ENCODE peak calls at places on chromosomes 2 and 18, in six cellular contexts. Z is CD8-positive, alpha-beta T cell; M is tibial nerve; T is psoas muscle; G is left ventricle myocardium inferior; L is transverse colon. J is an unnamed sample. For H3K4me1, the result is how much of the 10 kb centered on the place peaks cover.

GRCh38 chr2:164739966-164740365 is 101.7 kb downstream of the COBLL1 start:
- DNase-seq in M (no peak), T (no peak), L (no peak), G (no peak), Z (no peak), J (no peak)

GRCh38 chr18:3603460-3604259 is 153.7 kb downstream of the TGIF1 start:
- DNase-seq in Z (no peak), L (no peak), T (no peak), G (no peak), M (no peak), J (no peak)

GRCh38 chr18:39460136-39460535 is 1894.5 kb upstream of the CELF4 start:
- DNase-seq in Z (no peak), T (no peak), L (no peak), G (no peak), M (no peak), J (no peak)

GRCh38 chr2:206873426-206873825 is 65.9 kb upstream of the CPO start:
- DNase-seq in G (no peak), M (no peak), L (no peak), Z (no peak), T (no peak), J (no peak)

GRCh38 chr2:189698020-189698887 is 23.8 kb downstream of the ANKAR start:
- DNase-seq in M (no peak), G (no peak), Z (no peak), L (peak), T (no peak), J (peak)

GRCh38 chr18:24930974-24931373 is 421.0 kb downstream of the ZNF521 start:
- DNase-seq in L (no peak), M (no peak), G (no peak), T (no peak), Z (no peak), J (no peak)

GRCh38 chr2:25539141-25539540 is 134.2 kb downstream of the DTNB start:
- DNase-seq in T (no peak), M (no peak), Z (no peak), G (no peak), L (no peak), J (no peak)

GRCh38 chr18:58529714-58530354 is 99.1 kb downstream of the ALPK2 start:
- DNase-seq in T (peak), Z (peak), L (peak), G (peak), M (peak), J (no peak)

GRCh38 chr2:168935810-168936581 is 34.9 kb downstream of the G6PC2 start:
- DNase-seq in G (no peak), T (no peak), M (no peak), Z (no peak), L (no peak), J (no peak)

GRCh38 chr2:236633764-236634163 is 64.1 kb downstream of the ACKR3 start:
- DNase-seq in Z (peak), L (no peak), M (no peak), T (no peak), G (no peak), J (no peak)

GRCh38 chr2:169977510-169977909 is 150.3 kb downstream of the UBR3 start:
- DNase-seq in T (no peak), M (no peak), Z (no peak), G (no peak), L (no peak), J (no peak)

GRCh38 chr2:108943067-108943350 is 46.0 kb downstream of the EDAR start:
- DNase-seq in T (no peak), M (no peak), L (no peak), Z (no peak), G (no peak), J (no peak)

GRCh38 chr2:1546901-1547300 is 133.6 kb downstream of the TPO start:
- DNase-seq in T (no peak), L (no peak), Z (no peak), M (no peak), G (no peak), J (no peak)

GRCh38 chr2:238947243-238947760 is 99.4 kb downstream of the TWIST2 start:
- DNase-seq in T (no peak), Z (no peak), M (no peak), G (no peak), L (no peak), J (peak)

GRCh38 chr2:31863867-31864266 is 146.9 kb downstream of the MEMO1 start:
- DNase-seq in T (no peak), Z (no peak), G (no peak), L (no peak), M (no peak), J (no peak)

GRCh38 chr18:80200171-80200931 is 47.0 kb downstream of the PARD6G start:
- DNase-seq in L (no peak), G (no peak), Z (no peak), T (no peak), M (no peak), J (no peak)

GRCh38 chr2:58039170-58039611 is 7.4 kb upstream of the VRK2 start:
- DNase-seq in Z (no peak), L (no peak), T (no peak), G (no peak), M (no peak), J (no peak)

GRCh38 chr2:73293534-73294171 is at the start of gene EGR4:
- DNase-seq in G (no peak), Z (peak), M (no peak), T (peak), L (peak), J (peak)

GRCh38 chr2:20035961-20036666 is 15.3 kb downstream of the LAPTM4A start:
- DNase-seq in T (no peak), M (no peak), Z (no peak), G (no peak), L (no peak), J (no peak)

GRCh38 chr2:120635146-120635545 is 100.5 kb upstream of the GLI2 start:
- DNase-seq in M (no peak), L (no peak), Z (no peak), G (no peak), T (no peak), J (no peak)

GRCh38 chr2:96548558-96549465 is 12.3 kb downstream of the ARID5A start:
- DNase-seq in G (no peak), L (no peak), T (no peak), Z (no peak), M (no peak), J (no peak)

GRCh38 chr2:19900536-19901200 is 1.1 kb downstream of the TTC32 start:
- DNase-seq in M (no peak), L (no peak), G (no peak), T (no peak), Z (no peak), J (no peak)

GRCh38 chr18:56831988-56832387 is 180.8 kb downstream of the WDR7 start:
- DNase-seq in T (no peak), Z (no peak), L (no peak), G (no peak), M (no peak), J (no peak)

GRCh38 chr2:79375817-79376216 is 137.0 kb upstream of the CTNNA2 start:
- DNase-seq in G (no peak), T (no peak), M (no peak), L (no peak), Z (no peak), J (no peak)

GRCh38 chr2:240245706-240246105 is 105.2 kb upstream of the OTOS start:
- DNase-seq in M (no peak), T (peak), G (peak), Z (peak), L (no peak), J (no peak)
- H3K4me1 ChIP-seq in M (under half), T (under half), G (under half), Z (under half), L (under half), J (under half)

GRCh38 chr2:216056739-216057138 is 24.9 kb downstream of the PECR start:
- DNase-seq in Z (no peak), G (no peak), L (no peak), T (no peak), M (no peak), J (no peak)
- TF ChIP-seq CTCF in Z (no peak), G (no peak), L (no peak), T (no peak), M (no peak), J (no peak)

DNA sequence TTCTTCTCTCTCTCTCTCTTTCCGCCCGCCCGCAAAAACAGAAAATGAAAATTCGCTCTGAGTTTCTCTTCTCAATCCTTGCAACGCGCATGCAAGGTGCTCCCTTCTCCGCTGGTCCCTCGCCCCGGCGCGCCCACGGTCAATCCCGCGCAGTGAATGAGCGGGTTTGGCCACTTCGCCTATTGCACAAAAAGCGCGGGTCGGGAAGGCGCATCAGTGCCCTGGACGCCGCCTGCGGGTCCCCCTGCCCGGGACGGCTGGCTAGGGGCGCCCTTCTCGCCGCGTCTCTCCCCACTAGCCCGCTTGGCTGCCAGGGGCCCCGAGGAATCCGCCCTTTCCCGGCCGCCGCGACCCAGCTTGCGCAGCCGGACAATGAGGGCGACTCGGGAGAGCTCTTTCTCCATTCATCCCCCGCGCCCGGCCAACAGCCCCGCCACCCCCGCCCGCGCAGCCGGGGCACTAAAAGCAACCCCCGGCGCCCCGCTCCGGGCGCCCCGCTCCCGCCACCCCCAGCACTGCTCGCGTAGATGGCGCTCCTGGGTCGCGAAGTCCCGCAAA is 686 bp downstream of the LAMA1 start:
- DNase-seq in M (no peak), T (peak), G (no peak), L (no peak), Z (no peak), J (no peak)
- H3K4me3 ChIP-seq in M (peak), T (peak), G (peak), L (peak), Z (no peak), J (no peak)

GRCh38 chr2:128753321-128753720 is 434.7 kb upstream of the HS6ST1 start:
- DNase-seq in T (no peak), Z (no peak), M (no peak), L (no peak), G (no peak), J (no peak)
- H3K4me1 ChIP-seq in T (under half), Z (under half), M (under half), L (under half), G (under half), J (under half)

GRCh38 chr18:69002233-69002632 is 204.4 kb downstream of the CCDC102B start:
- DNase-seq in T (no peak), L (no peak), G (no peak), M (no peak), Z (no peak), J (no peak)
- TF ChIP-seq CTCF in T (no peak), L (no peak), G (peak), M (no peak), Z (no peak), J (peak)

GRCh38 chr18:12278153-12278764 is 24.1 kb downstream of the CIDEA start:
- DNase-seq in G (no peak), L (no peak), M (no peak), T (no peak), Z (no peak), J (no peak)

GRCh38 chr18:12278765-12279682 is 24.9 kb downstream of the CIDEA start:
- DNase-seq in L (peak), T (peak), G (peak), Z (no peak), M (peak), J (peak)

GRCh38 chr18:12282436-12283039 is 25.5 kb upstream of the TUBB6 start:
- DNase-seq in L (no peak), T (no peak), Z (no peak), G (no peak), M (no peak), J (no peak)

GRCh38 chr18:12281861-12282260 is 26.2 kb upstream of the TUBB6 start:
- DNase-seq in Z (no peak), G (no peak), M (no peak), L (no peak), T (no peak), J (no peak)

GRCh38 chr18:12279781-12280531 is 25.8 kb downstream of the CIDEA start:
- DNase-seq in G (no peak), Z (no peak), T (no peak), M (no peak), L (no peak), J (no peak)
- H3K4me3 ChIP-seq in G (peak), Z (no peak), T (peak), M (no peak), L (peak), J (no peak)

GRCh38 chr2:127057371-127058245 is 49.3 kb downstream of the BIN1 start:
- DNase-seq in T (peak), G (no peak), L (no peak), Z (no peak), M (no peak), J (no peak)
- H3K4me1 ChIP-seq in T (half or more), G (under half), L (under half), Z (under half), M (under half), J (under half)

DNA sequence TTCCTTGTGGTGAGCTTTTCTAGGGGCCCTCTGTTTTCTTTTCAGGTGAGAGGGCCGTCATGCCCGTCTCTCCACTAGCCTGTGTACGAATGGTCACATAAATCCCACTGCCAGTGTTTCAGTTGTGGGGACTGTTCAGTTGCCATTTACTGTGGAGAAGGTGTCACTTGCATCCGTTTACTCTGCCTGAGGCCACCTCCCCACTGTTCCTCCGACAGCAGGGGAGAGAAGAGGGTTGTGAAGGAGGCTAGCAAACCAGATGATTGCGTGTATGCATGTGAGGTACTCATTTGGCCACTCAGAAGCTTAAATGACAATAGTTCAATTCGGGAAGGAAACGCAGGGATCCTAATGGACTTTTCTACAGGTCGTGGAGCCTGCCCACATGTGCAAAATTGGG is 3.3 kb downstream of the MTCL1 start:
- DNase-seq in G (no peak), Z (no peak), T (no peak), M (no peak), L (no peak), J (no peak)
- TF ChIP-seq CTCF in G (no peak), Z (no peak), T (no peak), M (no peak), L (no peak), J (no peak)

GRCh38 chr2:240232264-240232915 is 91.9 kb upstream of the OTOS start:
- DNase-seq in Z (no peak), T (no peak), M (no peak), L (peak), G (peak), J (peak)
- H3K4me3 ChIP-seq in Z (no peak), T (no peak), M (no peak), L (no peak), G (no peak), J (peak)

J was measured in right lobe of liver.